ENCODE peak calls at places on chromosomes 7 and 10, in ten cellular contexts. B is A549, O is astrocyte, Q is neural progenitor cell, G is mammary epithelial cell, N is OCI-LY7, R is IMR-90, E is endothelial cell of umbilical vein, U is neuronal stem cell, H is K562. Y is an unnamed sample.

GRCh38 chr10:124152139-124152780 is 58.9 kb upstream of the CHST15 start:
- DNase-seq in B (peak), O (peak), Q (no peak), G (peak), N (no peak), R (peak), E (no peak), U (no peak), H (no peak), Y (peak)

GRCh38 chr7:123355576-123356195 is 155.9 kb upstream of the SLC13A1 start:
- DNase-seq in B (no peak), O (peak), Q (peak), G (peak), N (no peak), R (no peak), E (no peak), U (no peak), H (no peak), Y (peak)

GRCh38 chr10:102647433-102648268 is 3.4 kb downstream of the TRIM8 start:
- DNase-seq in B (no peak), O (no peak), Q (no peak), G (no peak), N (peak), R (no peak), E (no peak), U (no peak), H (no peak), Y (no peak)

GRCh38 chr7:128860158-128861073 is 2.2 kb upstream of the ATP6V1F start:
- DNase-seq in B (no peak), O (peak), Q (peak), G (no peak), N (peak), R (peak), E (no peak), U (no peak), H (peak), Y (no peak)

GRCh38 chr10:70190581-70190980 is 20.3 kb upstream of the SAR1A start:
- DNase-seq in B (no peak), O (no peak), Q (no peak), G (no peak), N (no peak), R (no peak), E (no peak), U (no peak), H (no peak), Y (no peak)

GRCh38 chr10:82811621-82812020 is 936.6 kb downstream of the NRG3 start:
- DNase-seq in B (no peak), O (no peak), Q (peak), G (peak), N (peak), R (no peak), E (peak), U (no peak), H (peak), Y (no peak)

GRCh38 chr7:24455813-24456525 is 117.3 kb upstream of the PALS2 start:
- DNase-seq in B (no peak), O (peak), Q (no peak), G (no peak), N (no peak), R (no peak), E (no peak), U (no peak), H (no peak), Y (no peak)

GRCh38 chr10:61097026-61097425 is 153.0 kb upstream of the RHOBTB1 start:
- DNase-seq in B (no peak), O (peak), Q (no peak), G (no peak), N (no peak), R (no peak), E (peak), U (no peak), H (no peak), Y (no peak)

GRCh38 chr7:52362521-52362920 is 672.9 kb upstream of the POM121L12 start:
- DNase-seq in B (no peak), O (no peak), Q (no peak), G (no peak), N (no peak), R (no peak), E (no peak), U (no peak), H (no peak), Y (no peak)

GRCh38 chr7:47513741-47514241 is 68.1 kb downstream of the TNS3 start:
- DNase-seq in B (no peak), O (peak), Q (peak), G (no peak), N (no peak), R (peak), E (no peak), U (no peak), H (no peak), Y (peak)

GRCh38 chr10:18222870-18223269 is 82.6 kb downstream of the CACNB2 start:
- DNase-seq in B (no peak), O (no peak), Q (no peak), G (no peak), N (no peak), R (no peak), E (no peak), U (no peak), H (no peak), Y (peak)

GRCh38 chr10:30747633-30748032 is 118.1 kb upstream of the LYZL2 start:
- DNase-seq in B (no peak), O (peak), Q (no peak), G (peak), N (no peak), R (peak), E (no peak), U (no peak), H (no peak), Y (peak)

GRCh38 chr7:151415375-151416112 is 5.7 kb upstream of the WDR86 start:
- DNase-seq in B (no peak), O (no peak), Q (no peak), G (peak), N (no peak), R (peak), E (no peak), U (no peak), H (no peak), Y (no peak)

GRCh38 chr7:69599879-69600764 is 1.8 kb downstream of the AUTS2 start:
- DNase-seq in B (no peak), O (peak), Q (peak), G (no peak), N (peak), R (no peak), E (no peak), U (peak), H (no peak), Y (no peak)

GRCh38 chr10:126397640-126398382 is 9.5 kb upstream of the ADAM12 start:
- DNase-seq in B (peak), O (peak), Q (peak), G (peak), N (no peak), R (peak), E (no peak), U (no peak), H (no peak), Y (peak)

GRCh38 chr10:76336213-76336963 is 905.0 kb downstream of the LRMDA start:
- DNase-seq in B (no peak), O (no peak), Q (no peak), G (no peak), N (no peak), R (no peak), E (peak), U (no peak), H (no peak), Y (no peak)

GRCh38 chr10:115065731-115066130 is 27.4 kb upstream of the ATRNL1 start:
- DNase-seq in B (no peak), O (no peak), Q (no peak), G (no peak), N (no peak), R (no peak), E (no peak), U (no peak), H (no peak), Y (no peak)
- H3K4me2 ChIP-seq in B (no peak), O (no peak), Q (no peak), G (no peak), N (no peak), R (no peak), E (no peak), U (no peak), H (no peak), Y (no peak)

DNA sequence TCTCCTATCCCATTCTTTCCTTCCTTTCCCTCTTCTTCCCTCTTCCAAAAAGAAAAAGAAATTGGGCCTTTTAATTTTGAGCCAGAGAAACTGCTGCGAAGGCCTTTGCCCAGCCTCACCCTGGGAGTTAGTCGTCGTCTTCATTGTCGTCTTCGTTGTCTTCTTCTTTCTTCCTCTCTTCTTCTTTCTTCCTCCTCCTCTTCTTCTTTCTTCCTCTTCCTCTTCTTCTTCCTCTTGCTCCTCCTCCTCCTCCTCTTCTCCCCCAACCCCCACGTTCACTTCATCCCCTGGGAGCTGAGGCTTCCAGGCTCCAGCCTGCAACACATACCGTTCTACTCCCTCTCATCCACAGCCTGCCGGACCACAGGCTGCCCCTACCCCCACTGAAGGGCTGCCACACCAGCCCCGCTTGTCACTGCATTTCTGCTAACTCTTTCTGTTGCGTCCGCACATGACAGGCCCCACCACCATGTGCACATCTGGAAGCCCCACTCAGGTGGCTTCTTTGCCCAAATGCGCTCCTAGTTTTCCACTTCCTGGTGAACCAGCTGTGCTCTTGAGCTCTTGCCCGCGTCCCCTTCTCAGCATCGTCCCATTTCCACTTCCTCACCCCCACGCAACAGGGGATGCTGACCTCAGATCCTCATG is 95.0 kb upstream of the SH2B2 start:
- DNase-seq in B (no peak), O (no peak), Q (no peak), G (no peak), N (no peak), R (no peak), E (no peak), U (no peak), H (no peak), Y (no peak)
- H3K4me2 ChIP-seq in B (no peak), O (no peak), Q (no peak), G (no peak), N (no peak), R (no peak), E (no peak), U (no peak), H (no peak), Y (no peak)

GRCh38 chr10:47286116-47286505 is 13.9 kb upstream of the GDF10 start:
- DNase-seq in B (no peak), O (no peak), Q (no peak), G (no peak), N (no peak), R (no peak), E (no peak), U (no peak), H (no peak), Y (no peak)

GRCh38 chr10:47287365-47287802 is 12.6 kb upstream of the GDF10 start:
- DNase-seq in B (no peak), O (no peak), Q (no peak), G (no peak), N (no peak), R (no peak), E (no peak), U (no peak), H (no peak), Y (peak)

GRCh38 chr10:47287805-47288204 is 12.2 kb upstream of the GDF10 start:
- DNase-seq in B (no peak), O (no peak), Q (no peak), G (no peak), N (no peak), R (no peak), E (no peak), U (no peak), H (no peak), Y (no peak)

GRCh38 chr10:47285381-47286115 is 14.4 kb upstream of the GDF10 start:
- DNase-seq in B (no peak), O (no peak), Q (no peak), G (no peak), N (no peak), R (no peak), E (no peak), U (no peak), H (no peak), Y (no peak)

GRCh38 chr10:47286591-47287325 is 13.2 kb upstream of the GDF10 start:
- DNase-seq in B (no peak), O (no peak), Q (no peak), G (no peak), N (no peak), R (no peak), E (no peak), U (no peak), H (no peak), Y (no peak)
- H3K4me2 ChIP-seq in B (no peak), O (no peak), Q (no peak), G (no peak), N (no peak), R (no peak), E (no peak), U (no peak), H (no peak), Y (no peak)

GRCh38 chr7:42833411-42833810 is 78.5 kb downstream of the C7orf25 start:
- DNase-seq in B (no peak), O (peak), Q (no peak), G (no peak), N (no peak), R (no peak), E (no peak), U (no peak), H (no peak), Y (no peak)

GRCh38 chr7:42831051-42831952 is 80.6 kb downstream of the C7orf25 start:
- DNase-seq in B (no peak), O (peak), Q (peak), G (peak), N (peak), R (peak), E (peak), U (peak), H (no peak), Y (peak)

GRCh38 chr7:42832672-42833071 is 79.2 kb downstream of the C7orf25 start:
- DNase-seq in B (no peak), O (no peak), Q (no peak), G (no peak), N (no peak), R (no peak), E (no peak), U (no peak), H (no peak), Y (peak)

GRCh38 chr7:42831953-42832522 is 79.8 kb downstream of the C7orf25 start:
- DNase-seq in B (no peak), O (no peak), Q (no peak), G (no peak), N (no peak), R (no peak), E (no peak), U (no peak), H (no peak), Y (no peak)
- H3K4me2 ChIP-seq in B (peak), O (peak), Q (no peak), G (peak), N (no peak), R (peak), E (no peak), U (no peak), H (no peak), Y (peak)

DNA sequence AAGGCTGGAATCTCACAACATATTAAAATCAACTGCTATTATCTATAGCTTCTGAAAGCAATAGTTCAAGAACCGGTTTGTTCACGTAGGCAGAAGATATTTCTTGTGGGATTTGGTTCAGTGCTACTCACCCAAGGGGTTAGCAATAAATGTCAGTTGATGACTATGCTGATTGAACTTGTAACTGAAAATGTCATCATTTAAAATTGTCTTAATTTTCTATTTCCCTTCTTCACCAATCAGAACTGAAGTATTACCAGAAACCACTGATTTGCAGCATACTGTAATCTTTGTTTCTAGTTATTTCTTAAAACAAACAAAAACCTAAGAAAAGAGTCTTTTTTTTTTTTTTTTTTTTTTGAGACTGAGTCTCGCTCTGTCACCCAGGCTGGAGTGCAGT is 46.1 kb downstream of the CPEB3 start:
- DNase-seq in B (no peak), O (no peak), Q (no peak), G (no peak), N (no peak), R (no peak), E (no peak), U (no peak), H (no peak), Y (peak)
- H3K4me2 ChIP-seq in B (no peak), O (no peak), Q (no peak), G (no peak), N (no peak), R (no peak), E (no peak), U (no peak), H (no peak), Y (peak)

GRCh38 chr10:118447478-118447877 is 105.4 kb upstream of the FAM204A start:
- DNase-seq in B (no peak), O (peak), Q (no peak), G (peak), N (no peak), R (no peak), E (no peak), U (no peak), H (no peak), Y (peak)
- H3K4me2 ChIP-seq in B (no peak), O (peak), Q (no peak), G (peak), N (no peak), R (no peak), E (no peak), U (no peak), H (no peak), Y (no peak)

GRCh38 chr7:95595825-95596182 is 512 bp downstream of the PDK4 start:
- DNase-seq in B (peak), O (no peak), Q (no peak), G (no peak), N (no peak), R (no peak), E (no peak), U (no peak), H (no peak), Y (no peak)
- H3K4me2 ChIP-seq in B (peak), O (peak), Q (peak), G (peak), N (no peak), R (peak), E (peak), U (peak), H (peak), Y (peak)

GRCh38 chr7:29806793-29807178 is 478 bp downstream of the WIPF3 start:
- DNase-seq in B (peak), O (no peak), Q (peak), G (no peak), N (no peak), R (no peak), E (no peak), U (no peak), H (peak), Y (no peak)
- H3K4me2 ChIP-seq in B (peak), O (peak), Q (peak), G (peak), N (no peak), R (no peak), E (peak), U (peak), H (peak), Y (peak)

GRCh38 chr7:92684274-92684673 is 94.1 kb upstream of the FAM133B start:
- DNase-seq in B (no peak), O (no peak), Q (no peak), G (no peak), N (no peak), R (no peak), E (no peak), U (no peak), H (no peak), Y (no peak)
- H3K4me2 ChIP-seq in B (no peak), O (no peak), Q (no peak), G (no peak), N (no peak), R (no peak), E (no peak), U (no peak), H (no peak), Y (no peak)

DNA sequence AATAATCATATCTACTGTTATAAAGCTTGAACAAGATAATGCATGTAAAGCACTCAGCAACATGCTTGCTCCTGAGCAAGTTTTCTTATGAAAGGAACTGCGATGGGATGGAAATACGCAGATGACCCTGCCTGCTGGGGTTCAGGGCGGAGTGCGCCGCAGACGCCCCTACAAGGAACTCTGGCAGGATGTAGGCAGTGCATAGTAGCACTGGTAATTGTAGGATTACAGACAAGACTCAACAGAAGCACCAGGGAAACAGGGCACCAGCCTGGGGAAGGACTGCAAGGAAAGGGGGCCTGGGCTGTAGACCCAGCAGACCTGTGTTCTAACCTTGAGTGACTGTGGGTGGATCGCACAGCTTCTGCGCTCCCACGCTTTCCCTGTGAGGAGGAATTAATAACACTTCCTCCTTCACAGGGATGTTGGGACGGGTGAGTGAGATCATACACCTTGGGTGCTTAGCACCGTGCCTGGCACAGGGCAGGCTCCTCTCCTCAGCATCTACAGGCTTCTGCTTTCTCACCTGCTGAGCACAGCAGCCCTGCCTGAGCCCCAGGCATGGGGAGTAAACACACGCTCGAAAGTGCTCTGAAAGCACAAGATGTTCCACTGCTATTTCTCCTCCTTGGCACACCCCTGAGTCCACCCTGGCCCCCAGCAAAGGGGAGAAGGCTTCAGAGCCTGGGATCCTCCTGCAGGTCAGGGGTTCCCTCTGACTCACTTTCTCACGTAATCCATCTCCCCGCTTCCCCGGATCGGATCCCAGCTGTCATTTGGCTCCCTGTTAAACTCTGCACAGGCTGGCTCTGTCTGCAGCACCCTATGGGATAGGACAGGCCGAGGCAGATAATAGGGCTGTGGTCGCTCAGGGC is 19.2 kb downstream of the ITPRIP start:
- DNase-seq in B (no peak), O (no peak), Q (no peak), G (no peak), N (no peak), R (peak), E (no peak), U (no peak), H (no peak), Y (no peak)
- H3K4me2 ChIP-seq in B (no peak), O (no peak), Q (no peak), G (no peak), N (no peak), R (peak), E (no peak), U (no peak), H (no peak), Y (no peak)

Y was measured in PC-3.